ENCODE peak calls at places on chromosomes 6 and 20, in five cellular contexts. One of them, this sample, is unnamed.

GRCh38 chr6:105799051-105799450 is 287.1 kb upstream of the PRDM1 start:
- DNase-seq in DND-41: no peak
- DNase-seq in SJCRH30: no peak
- DNase-seq in tibial artery: peak; percentile 66
- DNase-seq in SJSA1: no peak
- DNase-seq in this sample: no peak

GRCh38 chr6:148383658-148384417 is 41.2 kb downstream of the SASH1 start:
- DNase-seq in SJCRH30: no peak
- DNase-seq in tibial artery: no peak
- DNase-seq in SJSA1: no peak
- DNase-seq in DND-41: no peak
- DNase-seq in this sample: no peak

GRCh38 chr6:113857565-113858066 is 471 bp downstream of the MARCKS start:
- DNase-seq in SJCRH30: peak; percentile 29
- DNase-seq in DND-41: no peak
- DNase-seq in tibial artery: peak; percentile 67
- DNase-seq in SJSA1: peak; percentile 47
- DNase-seq in this sample: no peak

GRCh38 chr6:157764346-157765068 is 58.5 kb upstream of the SNX9 start:
- DNase-seq in DND-41: peak; percentile 65
- DNase-seq in SJCRH30: peak; percentile 61
- DNase-seq in SJSA1: peak; percentile 97
- DNase-seq in tibial artery: peak; percentile 94
- DNase-seq in this sample: peak; percentile 55

GRCh38 chr6:166420351-166420750 is 37.6 kb upstream of the MPC1 start:
- DNase-seq in tibial artery: peak; percentile 41
- DNase-seq in DND-41: no peak
- DNase-seq in SJSA1: no peak
- DNase-seq in SJCRH30: no peak
- DNase-seq in this sample: no peak

GRCh38 chr6:90463359-90463758 is 123.5 kb downstream of the MAP3K7 start:
- DNase-seq in tibial artery: no peak
- DNase-seq in DND-41: peak; percentile 59
- DNase-seq in SJSA1: no peak
- DNase-seq in SJCRH30: no peak
- DNase-seq in this sample: no peak

GRCh38 chr20:48371211-48371610 is 456.6 kb downstream of the PREX1 start:
- DNase-seq in SJCRH30: peak; percentile 65
- DNase-seq in SJSA1: no peak
- DNase-seq in tibial artery: no peak
- DNase-seq in DND-41: no peak
- DNase-seq in this sample: no peak

GRCh38 chr20:32158351-32158750 is 48.8 kb downstream of the TM9SF4 start:
- DNase-seq in tibial artery: peak; percentile 37
- DNase-seq in SJSA1: no peak
- DNase-seq in DND-41: no peak
- DNase-seq in SJCRH30: no peak
- DNase-seq in this sample: no peak

GRCh38 chr6:4884646-4885427 is 108.6 kb downstream of the CDYL start:
- DNase-seq in SJCRH30: no peak
- DNase-seq in SJSA1: no peak
- DNase-seq in DND-41: no peak
- DNase-seq in tibial artery: no peak
- DNase-seq in this sample: no peak

GRCh38 chr20:22403860-22404608 is 180.3 kb downstream of the FOXA2 start:
- DNase-seq in DND-41: no peak
- DNase-seq in SJSA1: peak; percentile 84
- DNase-seq in tibial artery: no peak
- DNase-seq in SJCRH30: peak; percentile 47
- DNase-seq in this sample: no peak

GRCh38 chr6:4355241-4355640 is 219.9 kb upstream of the ECI2 start:
- DNase-seq in SJCRH30: no peak
- DNase-seq in SJSA1: peak; percentile 71
- DNase-seq in DND-41: no peak
- DNase-seq in tibial artery: no peak
- DNase-seq in this sample: no peak

GRCh38 chr6:97085772-97086171 is 161.2 kb downstream of the KLHL32 start:
- DNase-seq in SJSA1: no peak
- DNase-seq in DND-41: no peak
- DNase-seq in tibial artery: no peak
- DNase-seq in SJCRH30: no peak
- DNase-seq in this sample: no peak

GRCh38 chr20:34302312-34302722 is 838 bp downstream of the AHCY start:
- DNase-seq in SJCRH30: no peak
- DNase-seq in DND-41: no peak
- DNase-seq in SJSA1: no peak
- DNase-seq in tibial artery: no peak
- DNase-seq in this sample: no peak

GRCh38 chr6:102936959-102937358 is 1543.5 kb downstream of the GRIK2 start:
- DNase-seq in SJCRH30: no peak
- DNase-seq in SJSA1: no peak
- DNase-seq in tibial artery: no peak
- DNase-seq in DND-41: no peak
- DNase-seq in this sample: no peak

GRCh38 chr6:45843848-45844521 is 171.7 kb downstream of the CLIC5 start:
- DNase-seq in SJCRH30: no peak
- DNase-seq in SJSA1: no peak
- DNase-seq in DND-41: no peak
- DNase-seq in tibial artery: no peak
- DNase-seq in this sample: no peak

GRCh38 chr6:91816335-91816734 is 1229.5 kb upstream of the MAP3K7 start:
- DNase-seq in SJSA1: no peak
- DNase-seq in SJCRH30: no peak
- DNase-seq in DND-41: no peak
- DNase-seq in tibial artery: peak; percentile 45
- DNase-seq in this sample: no peak

GRCh38 chr6:26125015-26125690 is 37.9 kb downstream of the HFE start:
- DNase-seq in SJSA1: no peak
- DNase-seq in DND-41: peak; percentile 50
- DNase-seq in tibial artery: no peak
- DNase-seq in SJCRH30: no peak
- DNase-seq in this sample: no peak

GRCh38 chr6:150723056-150723658 is 123.5 kb downstream of the PLEKHG1 start:
- DNase-seq in DND-41: no peak
- DNase-seq in SJCRH30: no peak
- DNase-seq in SJSA1: no peak
- DNase-seq in tibial artery: no peak
- DNase-seq in this sample: no peak

GRCh38 chr6:53623497-53623896 is 42.1 kb downstream of the KLHL31 start:
- DNase-seq in SJCRH30: no peak
- DNase-seq in tibial artery: no peak
- DNase-seq in DND-41: no peak
- DNase-seq in SJSA1: no peak
- DNase-seq in this sample: no peak

GRCh38 chr6:150091466-150091865 is 22.5 kb upstream of the ULBP3 start:
- DNase-seq in DND-41: no peak
- DNase-seq in SJCRH30: no peak
- DNase-seq in tibial artery: no peak
- DNase-seq in SJSA1: no peak
- DNase-seq in this sample: peak; percentile 66

GRCh38 chr20:52219441-52219840 is 27.9 kb upstream of the ZFP64 start:
- DNase-seq in DND-41: no peak
- DNase-seq in SJCRH30: no peak
- DNase-seq in SJSA1: no peak
- DNase-seq in tibial artery: no peak
- DNase-seq in this sample: no peak

GRCh38 chr20:41169791-41170351 is 32.5 kb downstream of the PLCG1 start:
- DNase-seq in DND-41: no peak
- DNase-seq in SJSA1: no peak
- DNase-seq in SJCRH30: no peak
- DNase-seq in tibial artery: peak; percentile 61
- DNase-seq in this sample: no peak

GRCh38 chr6:41600499-41601247 is 37.6 kb upstream of the MDFI start:
- DNase-seq in tibial artery: peak; percentile 52
- DNase-seq in SJCRH30: no peak
- DNase-seq in SJSA1: no peak
- DNase-seq in DND-41: no peak
- DNase-seq in this sample: no peak

GRCh38 chr6:144263786-144264185 is 21.3 kb upstream of the UTRN start:
- DNase-seq in tibial artery: no peak
- DNase-seq in SJCRH30: no peak
- DNase-seq in SJSA1: peak; percentile 60
- DNase-seq in DND-41: no peak
- DNase-seq in this sample: no peak

GRCh38 chr6:72595812-72596211 is 26.1 kb upstream of the KCNQ5 start:
- DNase-seq in SJCRH30: no peak
- DNase-seq in SJSA1: no peak
- DNase-seq in tibial artery: no peak
- DNase-seq in DND-41: no peak
- DNase-seq in this sample: no peak

GRCh38 chr20:24365685-24366084 is 103.7 kb upstream of the SYNDIG1 start:
- DNase-seq in DND-41: no peak
- DNase-seq in SJCRH30: no peak
- DNase-seq in tibial artery: no peak
- DNase-seq in SJSA1: no peak
- DNase-seq in this sample: no peak

GRCh38 chr6:18763086-18763485 is 375.9 kb downstream of the RNF144B start:
- DNase-seq in DND-41: no peak
- DNase-seq in SJCRH30: no peak
- DNase-seq in SJSA1: no peak
- DNase-seq in tibial artery: no peak
- DNase-seq in this sample: no peak

GRCh38 chr20:57092112-57092899 is 174.1 kb downstream of the BMP7 start:
- DNase-seq in SJSA1: peak; percentile 74
- DNase-seq in tibial artery: no peak
- DNase-seq in SJCRH30: peak; percentile 90
- DNase-seq in DND-41: peak; percentile 69
- DNase-seq in this sample: no peak

GRCh38 chr6:8506123-8506522 is 70.8 kb upstream of the SLC35B3 start:
- DNase-seq in DND-41: no peak
- DNase-seq in SJCRH30: no peak
- DNase-seq in SJSA1: no peak
- DNase-seq in tibial artery: no peak
- DNase-seq in this sample: no peak

GRCh38 chr6:111805511-111806181 is 67.6 kb downstream of the FYN start:
- DNase-seq in SJCRH30: no peak
- DNase-seq in DND-41: no peak
- DNase-seq in SJSA1: no peak
- DNase-seq in tibial artery: no peak
- DNase-seq in this sample: no peak

DNA sequence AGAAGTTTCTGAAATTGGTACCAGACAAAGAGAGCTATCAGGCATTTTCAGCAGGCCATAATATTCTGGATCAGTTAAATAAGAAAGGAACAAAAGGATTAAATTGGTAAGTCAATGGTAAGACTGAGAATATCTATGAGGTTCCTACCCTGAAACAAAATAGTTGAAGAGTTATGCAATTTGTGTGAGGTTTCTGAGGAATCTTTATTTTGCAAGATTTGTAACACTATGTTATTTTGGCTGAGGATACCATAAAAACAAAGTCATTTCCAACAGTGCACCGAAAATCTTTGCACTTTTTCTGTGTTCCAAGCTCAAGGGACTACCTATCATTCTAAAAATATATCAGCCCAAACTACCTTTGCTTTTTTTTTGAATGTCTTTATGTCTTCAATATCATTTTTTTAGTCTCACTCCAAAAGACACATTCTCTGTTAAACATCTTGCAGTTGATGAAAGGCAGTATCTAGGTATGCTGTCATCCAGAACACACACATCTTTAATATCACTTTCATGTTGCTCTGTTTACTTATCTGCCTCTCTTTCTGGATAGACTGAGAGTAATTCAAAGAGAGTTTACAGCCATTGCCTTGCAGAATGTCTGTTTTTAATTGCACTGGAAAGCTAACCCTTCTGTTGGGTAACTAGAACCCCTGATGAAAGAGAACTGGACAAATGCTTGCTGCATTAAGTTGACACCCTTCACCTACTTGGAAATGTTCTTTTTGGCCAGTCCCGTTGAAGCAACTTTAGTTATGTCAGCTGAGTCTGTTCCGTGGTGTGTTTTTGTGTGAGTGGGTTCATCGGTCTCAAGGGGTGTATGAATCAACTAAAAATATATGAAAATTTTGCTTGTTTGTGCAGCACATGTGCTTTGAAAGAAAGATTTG is 383.6 kb upstream of the CITED2 start:
- DNase-seq in tibial artery: no peak
- DNase-seq in DND-41: no peak
- DNase-seq in SJCRH30: no peak
- DNase-seq in SJSA1: no peak
- DNase-seq in this sample: no peak
- H3K36me3 ChIP-seq in tibial artery: no peaks in the 10 kb centered on the region
- H3K36me3 ChIP-seq in DND-41: no peaks in the 10 kb centered on the region
- H3K36me3 ChIP-seq in SJCRH30: no peaks in the 10 kb centered on the region
- H3K36me3 ChIP-seq in SJSA1: no peaks in the 10 kb centered on the region
- H3K36me3 ChIP-seq in this sample: no peaks in the 10 kb centered on the region

GRCh38 chr6:121450242-121450641 is 14.8 kb downstream of the GJA1 start:
- DNase-seq in SJSA1: no peak
- DNase-seq in SJCRH30: no peak
- DNase-seq in tibial artery: no peak
- DNase-seq in DND-41: no peak
- DNase-seq in this sample: no peak

GRCh38 chr6:121443953-121444590 is 8.6 kb downstream of the GJA1 start:
- DNase-seq in SJSA1: no peak
- DNase-seq in SJCRH30: no peak
- DNase-seq in DND-41: no peak
- DNase-seq in tibial artery: no peak
- DNase-seq in this sample: no peak

GRCh38 chr6:121451250-121451649 is 15.8 kb downstream of the GJA1 start:
- DNase-seq in SJCRH30: no peak
- DNase-seq in DND-41: no peak
- DNase-seq in tibial artery: no peak
- DNase-seq in SJSA1: no peak
- DNase-seq in this sample: no peak

GRCh38 chr6:121453191-121453590 is 17.7 kb downstream of the GJA1 start:
- DNase-seq in SJCRH30: no peak
- DNase-seq in DND-41: no peak
- DNase-seq in tibial artery: no peak
- DNase-seq in SJSA1: no peak
- DNase-seq in this sample: no peak

DNA sequence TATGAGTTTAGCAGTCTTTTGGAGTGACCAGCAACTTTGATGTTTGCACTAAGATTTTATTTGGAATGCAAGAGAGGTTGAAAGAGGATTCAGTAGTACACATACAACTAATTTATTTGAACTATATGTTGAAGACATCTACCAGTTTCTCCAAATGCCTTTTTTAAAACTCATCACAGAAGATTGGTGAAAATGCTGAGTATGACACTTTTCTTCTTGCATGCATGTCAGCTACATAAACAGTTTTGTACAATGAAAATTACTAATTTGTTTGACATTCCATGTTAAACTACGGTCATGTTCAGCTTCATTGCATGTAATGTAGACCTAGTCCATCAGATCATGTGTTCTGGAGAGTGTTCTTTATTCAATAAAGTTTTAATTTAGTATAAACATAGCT is 13.9 kb downstream of the GJA1 start:
- DNase-seq in SJCRH30: no peak
- DNase-seq in DND-41: no peak
- DNase-seq in tibial artery: no peak
- DNase-seq in SJSA1: no peak
- DNase-seq in this sample: no peak
- H3K36me3 ChIP-seq in SJCRH30: no peaks in the 10 kb centered on the region
- H3K36me3 ChIP-seq in DND-41: no peaks in the 10 kb centered on the region
- H3K36me3 ChIP-seq in tibial artery: peaks cover 21% of the 10 kb centered on the region
- H3K36me3 ChIP-seq in SJSA1: peaks cover 45% of the 10 kb centered on the region
- H3K36me3 ChIP-seq in this sample: peaks cover 54% of the 10 kb centered on the region

GRCh38 chr6:11181478-11182136 is 50.9 kb downstream of the NEDD9 start:
- DNase-seq in DND-41: no peak
- DNase-seq in tibial artery: no peak
- DNase-seq in SJSA1: no peak
- DNase-seq in SJCRH30: no peak
- DNase-seq in this sample: no peak
- H3K36me3 ChIP-seq in DND-41: peaks cover 11% of the 10 kb centered on the region
- H3K36me3 ChIP-seq in tibial artery: peaks cover 23% of the 10 kb centered on the region
- H3K36me3 ChIP-seq in SJSA1: peaks cover 32% of the 10 kb centered on the region
- H3K36me3 ChIP-seq in SJCRH30: no peaks in the 10 kb centered on the region
- H3K36me3 ChIP-seq in this sample: no peaks in the 10 kb centered on the region

GRCh38 chr20:60976139-60976538 is 275.9 kb upstream of the CDH4 start:
- DNase-seq in SJSA1: no peak
- DNase-seq in tibial artery: no peak
- DNase-seq in DND-41: no peak
- DNase-seq in SJCRH30: no peak
- DNase-seq in this sample: no peak
- H3K36me3 ChIP-seq in SJSA1: no peaks in the 10 kb centered on the region
- H3K36me3 ChIP-seq in tibial artery: no peaks in the 10 kb centered on the region
- H3K36me3 ChIP-seq in DND-41: no peaks in the 10 kb centered on the region
- H3K36me3 ChIP-seq in SJCRH30: no peaks in the 10 kb centered on the region
- H3K36me3 ChIP-seq in this sample: no peaks in the 10 kb centered on the region